ENCODE peak calls at places on chromosomes 11 and 22, in eight cellular contexts. F, G, P, U, A, V, Z and Q are unnamed samples.

GRCh38 chr11:795638-796564 is 2.2 kb downstream of the SLC25A22 start:
- DNase-seq in F (no peak), G (peak), P (no peak), U (peak), A (peak), V (peak), Z (peak), Q (peak)

GRCh38 chr11:36899796-36900195 is 301.8 kb upstream of the RAG2 start:
- DNase-seq in F (no peak), G (no peak), P (peak), U (no peak), A (no peak), V (no peak), Z (no peak), Q (peak)

GRCh38 chr11:65288706-65289536 is 25.7 kb upstream of the CDC42EP2 start:
- DNase-seq in F (no peak), G (no peak), P (no peak), U (no peak), A (no peak), V (no peak), Z (no peak), Q (no peak)

GRCh38 chr11:128627666-128628342 is 40.4 kb upstream of the ETS1 start:
- DNase-seq in F (no peak), G (no peak), P (no peak), U (no peak), A (no peak), V (no peak), Z (no peak), Q (no peak)

GRCh38 chr11:420054-420910 is 5.5 kb upstream of the SIGIRR start:
- DNase-seq in F (no peak), G (no peak), P (no peak), U (no peak), A (no peak), V (no peak), Z (no peak), Q (no peak)

GRCh38 chr11:65894034-65894591 is 3.6 kb downstream of the CCDC85B start:
- DNase-seq in F (no peak), G (no peak), P (no peak), U (no peak), A (peak), V (no peak), Z (peak), Q (no peak)

GRCh38 chr11:426851-427250 is 12.1 kb upstream of the SIGIRR start:
- DNase-seq in F (no peak), G (peak), P (no peak), U (no peak), A (no peak), V (no peak), Z (no peak), Q (no peak)

GRCh38 chr11:17528906-17529813 is 15.1 kb downstream of the USH1C start:
- DNase-seq in F (no peak), G (no peak), P (no peak), U (no peak), A (no peak), V (no peak), Z (no peak), Q (no peak)

GRCh38 chr11:105392546-105392945 is 217.3 kb upstream of the GRIA4 start:
- DNase-seq in F (no peak), G (no peak), P (no peak), U (no peak), A (no peak), V (no peak), Z (no peak), Q (no peak)

GRCh38 chr22:32623943-32624342 is 149.3 kb downstream of the FBXO7 start:
- DNase-seq in F (no peak), G (peak), P (peak), U (no peak), A (peak), V (peak), Z (peak), Q (peak)

GRCh38 chr22:19981961-19982920 is 34.4 kb downstream of the ARVCF start:
- DNase-seq in F (no peak), G (no peak), P (no peak), U (no peak), A (no peak), V (no peak), Z (no peak), Q (no peak)

GRCh38 chr11:68038226-68038717 is 553 bp upstream of the TCIRG1 start:
- DNase-seq in F (no peak), G (no peak), P (no peak), U (no peak), A (no peak), V (no peak), Z (no peak), Q (no peak)

GRCh38 chr11:116342148-116342547 is 430.6 kb downstream of the BUD13 start:
- DNase-seq in F (no peak), G (no peak), P (no peak), U (no peak), A (no peak), V (no peak), Z (no peak), Q (no peak)

GRCh38 chr22:43455861-43456260 is 44.0 kb downstream of the MPPED1 start:
- DNase-seq in F (no peak), G (no peak), P (no peak), U (no peak), A (no peak), V (no peak), Z (no peak), Q (no peak)

GRCh38 chr11:126546191-126546590 is 190.7 kb downstream of the ST3GAL4 start:
- DNase-seq in F (no peak), G (no peak), P (no peak), U (no peak), A (no peak), V (no peak), Z (peak), Q (no peak)

GRCh38 chr22:43820671-43821305 is 8.7 kb upstream of the EFCAB6 start:
- DNase-seq in F (no peak), G (no peak), P (no peak), U (no peak), A (no peak), V (no peak), Z (no peak), Q (no peak)

GRCh38 chr11:67696998-67697397 is 22.6 kb upstream of the ALDH3B2 start:
- DNase-seq in F (no peak), G (no peak), P (no peak), U (no peak), A (no peak), V (no peak), Z (no peak), Q (no peak)

GRCh38 chr11:121459413-121460041 is 6.8 kb upstream of the SORL1-AS1 start:
- DNase-seq in F (no peak), G (no peak), P (no peak), U (no peak), A (no peak), V (no peak), Z (no peak), Q (no peak)

GRCh38 chr22:45446216-45446615 is 32.7 kb downstream of the RIBC2 start:
- DNase-seq in F (no peak), G (no peak), P (no peak), U (no peak), A (no peak), V (no peak), Z (no peak), Q (no peak)

GRCh38 chr11:15468471-15468870 is 353.7 kb downstream of the INSC start:
- DNase-seq in F (no peak), G (no peak), P (no peak), U (no peak), A (no peak), V (no peak), Z (no peak), Q (no peak)

GRCh38 chr11:47905358-47906059 is 57.4 kb upstream of the NUP160 start:
- DNase-seq in F (no peak), G (no peak), P (no peak), U (no peak), A (no peak), V (no peak), Z (peak), Q (no peak)

GRCh38 chr11:33064033-33064825 is 24.9 kb downstream of the TCP11L1 start:
- DNase-seq in F (no peak), G (no peak), P (peak), U (no peak), A (no peak), V (no peak), Z (no peak), Q (no peak)

GRCh38 chr11:74055938-74056337 is 47.1 kb upstream of the UCP3 start:
- DNase-seq in F (peak), G (no peak), P (no peak), U (no peak), A (no peak), V (peak), Z (peak), Q (no peak)

GRCh38 chr11:131375936-131376335 is 5.5 kb downstream of the NTM start:
- DNase-seq in F (no peak), G (no peak), P (peak), U (no peak), A (no peak), V (no peak), Z (no peak), Q (no peak)

GRCh38 chr22:38239101-38239761 is 33.6 kb downstream of the TMEM184B start:
- DNase-seq in F (no peak), G (no peak), P (peak), U (no peak), A (no peak), V (no peak), Z (peak), Q (peak)

GRCh38 chr22:39382410-39382809 is 17.2 kb upstream of the TAB1 start:
- DNase-seq in F (no peak), G (no peak), P (no peak), U (no peak), A (no peak), V (no peak), Z (no peak), Q (no peak)

GRCh38 chr11:64787526-64788320 is 9.4 kb upstream of the SF1 start:
- DNase-seq in F (peak), G (peak), P (peak), U (peak), A (no peak), V (peak), Z (peak), Q (peak)

GRCh38 chr22:37502342-37503182 is 16.4 kb upstream of the MFNG start:
- DNase-seq in F (no peak), G (peak), P (no peak), U (no peak), A (peak), V (no peak), Z (no peak), Q (no peak)

GRCh38 chr11:134585666-134586285 is 173.7 kb upstream of the B3GAT1 start:
- DNase-seq in F (no peak), G (no peak), P (no peak), U (no peak), A (no peak), V (no peak), Z (no peak), Q (no peak)

GRCh38 chr11:1071571-1072115 is 3.0 kb upstream of the MUC2 start:
- DNase-seq in F (no peak), G (no peak), P (no peak), U (no peak), A (peak), V (no peak), Z (peak), Q (no peak)

GRCh38 chr11:130159657-130160459 is at the start of gene ST14:
- DNase-seq in F (no peak), G (peak), P (no peak), U (no peak), A (no peak), V (no peak), Z (no peak), Q (no peak)

GRCh38 chr11:94106699-94107098 is 21.9 kb upstream of the PANX1 start:
- DNase-seq in F (no peak), G (no peak), P (no peak), U (no peak), A (no peak), V (no peak), Z (no peak), Q (no peak)

GRCh38 chr22:48337957-48338792 is 1489.5 kb downstream of the BRD1 start:
- DNase-seq in F (no peak), G (no peak), P (no peak), U (no peak), A (no peak), V (no peak), Z (no peak), Q (no peak)

GRCh38 chr11:40417627-40418026 is 1041.8 kb downstream of the LRRC4C start:
- DNase-seq in F (no peak), G (no peak), P (no peak), U (no peak), A (no peak), V (no peak), Z (no peak), Q (no peak)

GRCh38 chr22:43136255-43136654 is 6.9 kb downstream of the MCAT start:
- DNase-seq in F (no peak), G (no peak), P (no peak), U (no peak), A (no peak), V (no peak), Z (peak), Q (no peak)

GRCh38 chr11:18394300-18394927 is at the start of gene LDHA:
- DNase-seq in F (peak), G (peak), P (peak), U (peak), A (peak), V (peak), Z (peak), Q (peak)

GRCh38 chr11:112364962-112365481 is 104.4 kb upstream of the PLET1 start:
- DNase-seq in F (peak), G (peak), P (no peak), U (no peak), A (peak), V (no peak), Z (peak), Q (no peak)

GRCh38 chr11:76329983-76330382 is 50.9 kb downstream of the THAP12 start:
- DNase-seq in F (no peak), G (no peak), P (no peak), U (no peak), A (no peak), V (no peak), Z (no peak), Q (no peak)